ENCODE peak calls at places on chromosomes 6 and 20, in nine cellular contexts. D, H, L, Y, R, X, O, Q and Z are unnamed samples.

GRCh38 chr20:58142843-58143185 is 85.6 kb downstream of the ANKRD60 start:
- DNase-seq in D (no peak), H (no peak), L (no peak), Y (no peak), R (no peak), X (no peak), O (no peak), Q (no peak), Z (no peak)

GRCh38 chr20:64119301-64119680 is 11.9 kb upstream of the NPBWR2 start:
- DNase-seq in D (no peak), H (no peak), L (no peak), Y (no peak), R (no peak), X (peak; percentile 48), O (no peak), Q (no peak), Z (no peak)

GRCh38 chr6:5537967-5538366 is 276.7 kb downstream of the FARS2 start:
- DNase-seq in D (peak; percentile 53), H (no peak), L (no peak), Y (no peak), R (no peak), X (no peak), O (no peak), Q (no peak), Z (no peak)

GRCh38 chr20:6162239-6162638 is 39.4 kb upstream of the FERMT1 start:
- DNase-seq in D (no peak), H (no peak), L (no peak), Y (no peak), R (no peak), X (no peak), O (no peak), Q (no peak), Z (no peak)

GRCh38 chr20:46089076-46089337 is 755 bp downstream of the NCOA5 start:
- DNase-seq in D (peak; percentile 7), H (no peak), L (no peak), Y (no peak), R (no peak), X (no peak), O (no peak), Q (no peak), Z (no peak)

GRCh38 chr6:138818496-138819194 is 22.8 kb downstream of the ECT2L start:
- DNase-seq in D (no peak), H (no peak), L (no peak), Y (no peak), R (no peak), X (no peak), O (no peak), Q (no peak), Z (no peak)

GRCh38 chr20:13002256-13002655 is 6.5 kb upstream of the SPTLC3 start:
- DNase-seq in D (no peak), H (no peak), L (no peak), Y (no peak), R (no peak), X (no peak), O (no peak), Q (no peak), Z (no peak)

GRCh38 chr6:157760589-157761330 is 62.3 kb upstream of the SNX9 start:
- DNase-seq in D (peak; percentile 82), H (no peak), L (peak; percentile 60), Y (no peak), R (no peak), X (peak; percentile 20), O (no peak), Q (peak; percentile 79), Z (peak; percentile 67)

GRCh38 chr6:56652231-56652630 is 9.5 kb upstream of the DST start:
- DNase-seq in D (no peak), H (no peak), L (no peak), Y (no peak), R (no peak), X (no peak), O (no peak), Q (peak; percentile 15), Z (no peak)

GRCh38 chr6:163872335-163872734 is 457.8 kb downstream of the QKI start:
- DNase-seq in D (peak; percentile 81), H (no peak), L (no peak), Y (no peak), R (no peak), X (no peak), O (no peak), Q (peak; percentile 4), Z (no peak)

GRCh38 chr6:47598367-47598766 is 100.0 kb upstream of the ADGRF4 start:
- DNase-seq in D (no peak), H (no peak), L (no peak), Y (no peak), R (no peak), X (no peak), O (no peak), Q (no peak), Z (no peak)

GRCh38 chr6:56370127-56370540 is 122.8 kb upstream of the COL21A1 start:
- DNase-seq in D (peak; percentile 67), H (no peak), L (peak; percentile 83), Y (no peak), R (peak; percentile 74), X (peak; percentile 64), O (no peak), Q (no peak), Z (no peak)

GRCh38 chr20:41632896-41633295 is 14.7 kb upstream of the CHD6 start:
- DNase-seq in D (peak; percentile 75), H (no peak), L (no peak), Y (no peak), R (no peak), X (no peak), O (no peak), Q (peak; percentile 87), Z (peak; percentile 45)

GRCh38 chr20:38447931-38448675 is 13.0 kb upstream of the SNHG17 start:
- DNase-seq in D (no peak), H (no peak), L (no peak), Y (no peak), R (no peak), X (no peak), O (no peak), Q (no peak), Z (no peak)

GRCh38 chr20:63167026-63167917 is 48.7 kb downstream of the YTHDF1 start:
- DNase-seq in D (no peak), H (no peak), L (no peak), Y (peak; percentile 26), R (no peak), X (peak; percentile 74), O (no peak), Q (peak; percentile 46), Z (no peak)